ENCODE peak calls at places on chromosomes 6 and 20, in nine cellular contexts. U is upper lobe of right lung, W is H1, T is PC-3, D is H9, B is heart left ventricle, G is transverse colon, O is heart right ventricle, C is cardiac muscle cell. R is an unnamed sample.

GRCh38 chr6:23091795-23092194 is 522.4 kb downstream of the HDGFL1 start:
- DNase-seq in U (no peak), W (no peak), T (no peak), D (no peak), B (no peak), G (no peak), O (no peak), C (no peak), R (no peak)

GRCh38 chr20:25032478-25033183 is 25.3 kb downstream of the ACSS1 start:
- DNase-seq in U (no peak), W (no peak), T (no peak), D (peak), B (peak), G (peak), O (peak), C (no peak), R (no peak)

GRCh38 chr6:149060985-149061760 is 256.3 kb upstream of the TAB2 start:
- DNase-seq in U (no peak), W (no peak), T (peak), D (no peak), B (no peak), G (peak), O (peak), C (no peak), R (no peak)

GRCh38 chr6:113594726-113595125 is 262.4 kb upstream of the MARCKS start:
- DNase-seq in U (no peak), W (no peak), T (peak), D (no peak), B (no peak), G (no peak), O (no peak), C (no peak), R (no peak)

GRCh38 chr6:63764318-63764916 is 128.8 kb downstream of the PHF3 start:
- DNase-seq in U (no peak), W (no peak), T (peak), D (no peak), B (no peak), G (no peak), O (no peak), C (peak), R (no peak)

GRCh38 chr6:106800379-106800778 is 171.0 kb downstream of the QRSL1 start:
- DNase-seq in U (no peak), W (no peak), T (no peak), D (no peak), B (no peak), G (no peak), O (no peak), C (no peak), R (no peak)

GRCh38 chr6:103105686-103106085 is 1712.2 kb downstream of the GRIK2 start:
- DNase-seq in U (no peak), W (no peak), T (no peak), D (no peak), B (no peak), G (no peak), O (no peak), C (peak), R (no peak)

GRCh38 chr6:62119401-62119800 is 166.6 kb downstream of the KHDRBS2 start:
- DNase-seq in U (no peak), W (no peak), T (no peak), D (no peak), B (no peak), G (no peak), O (no peak), C (no peak), R (no peak)

GRCh38 chr6:100464910-100465700 is at the start of gene SIM1:
- DNase-seq in U (no peak), W (peak), T (no peak), D (peak), B (peak), G (peak), O (no peak), C (peak), R (no peak)

GRCh38 chr20:50694379-50695143 is 3.2 kb upstream of the RIPOR3 start:
- DNase-seq in U (no peak), W (no peak), T (peak), D (no peak), B (no peak), G (no peak), O (no peak), C (no peak), R (no peak)

DNA sequence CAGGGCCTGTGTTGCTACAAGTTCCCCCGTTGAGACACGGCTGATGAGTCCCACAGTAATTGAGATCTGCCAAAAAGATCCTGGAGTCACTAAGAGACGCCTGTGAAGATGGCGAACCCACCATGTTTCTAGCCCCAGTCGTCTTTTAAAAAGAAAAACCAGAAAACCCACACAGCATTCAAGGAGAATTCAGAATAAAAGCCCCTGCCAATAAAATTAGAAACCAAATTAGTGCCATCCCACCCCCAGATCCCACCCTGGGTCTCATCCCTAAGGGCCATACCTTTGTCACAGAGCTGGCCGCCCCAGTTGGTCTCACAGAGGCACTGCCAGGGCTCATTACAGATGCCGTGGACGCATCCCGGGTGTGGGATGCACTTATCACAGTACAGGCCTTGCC is 21.6 kb downstream of the JAG1 start:
- DNase-seq in U (no peak), W (no peak), T (no peak), D (no peak), B (no peak), G (no peak), O (no peak), C (no peak), R (no peak)
- H3K27ac ChIP-seq in U (peak), W (no peak), T (no peak), D (no peak), B (peak), G (peak), O (peak), C (peak), R (no peak)

DNA sequence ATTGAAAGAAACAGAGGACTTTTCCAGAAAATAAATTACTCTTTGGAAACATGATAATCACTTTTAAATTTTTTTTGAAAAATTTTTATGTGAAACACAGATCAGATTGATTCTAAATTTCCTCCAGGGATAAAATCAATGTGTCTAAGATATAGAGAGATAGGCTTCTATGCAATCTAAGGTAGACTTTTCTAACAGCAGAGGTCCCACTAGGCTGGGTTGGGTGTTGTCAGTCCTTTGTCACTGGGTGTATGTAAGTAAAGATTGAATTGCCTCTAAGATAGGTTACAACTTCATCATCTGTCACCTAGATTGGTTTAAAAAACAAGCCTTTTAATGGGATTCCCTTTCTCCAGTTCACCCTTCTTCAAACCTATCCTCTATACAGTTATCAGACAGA is 449.9 kb downstream of the DHX35 start:
- DNase-seq in U (no peak), W (no peak), T (no peak), D (no peak), B (no peak), G (no peak), O (no peak), C (no peak), R (no peak)
- TF ChIP-seq CTCF in U (no peak), W (no peak), T (no peak), D (no peak), B (no peak), G (no peak), O (no peak), C (no peak), R (no peak)

DNA sequence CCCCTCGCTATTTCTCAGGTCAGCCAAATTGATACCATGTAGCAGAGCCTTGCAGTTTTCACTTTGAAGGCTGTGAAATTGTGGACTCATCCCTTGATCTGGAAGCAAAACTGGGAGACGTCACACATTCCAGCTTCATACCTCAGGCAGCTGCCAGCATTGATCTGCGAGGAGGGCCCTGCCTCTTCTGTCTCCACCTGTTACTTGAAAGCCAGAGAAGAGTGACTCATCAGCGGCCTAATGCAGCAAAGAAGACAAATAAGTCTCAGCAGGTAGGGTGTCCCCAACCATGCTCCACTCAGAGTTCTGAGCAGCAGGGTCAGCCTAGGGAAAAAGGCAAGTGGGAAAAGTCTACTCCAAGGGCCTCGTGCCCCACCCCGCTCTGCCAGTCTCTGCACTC is 69.4 kb upstream of the BMP2 start:
- DNase-seq in U (no peak), W (peak), T (peak), D (peak), B (no peak), G (no peak), O (no peak), C (no peak), R (no peak)
- H3K27ac ChIP-seq in U (no peak), W (no peak), T (peak), D (no peak), B (no peak), G (no peak), O (no peak), C (no peak), R (no peak)

DNA sequence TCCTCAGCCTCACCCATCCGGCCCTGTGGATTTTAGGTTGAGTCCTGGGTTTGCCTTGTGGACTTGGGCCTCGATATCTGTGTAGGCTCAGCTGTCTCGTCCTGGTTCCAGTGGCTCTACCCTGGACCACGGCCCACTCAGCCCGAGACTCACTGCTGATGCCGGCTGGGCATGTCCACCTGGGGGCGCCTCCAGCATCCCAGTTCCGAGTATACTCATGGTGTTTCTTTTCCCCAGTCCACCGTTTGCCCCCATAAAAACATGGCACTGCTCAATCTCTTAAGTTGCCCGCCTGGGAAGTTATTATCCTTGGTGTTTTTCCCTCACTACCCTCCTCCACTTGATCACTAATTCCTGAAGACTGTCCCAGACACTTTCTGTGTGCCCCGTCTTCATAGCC is 99.1 kb downstream of the ARID1B start:
- DNase-seq in U (no peak), W (no peak), T (no peak), D (peak), B (peak), G (no peak), O (no peak), C (no peak), R (no peak)
- TF ChIP-seq CTCF in U (peak), W (peak), T (peak), D (peak), B (peak), G (no peak), O (peak), C (peak), R (no peak)

DNA sequence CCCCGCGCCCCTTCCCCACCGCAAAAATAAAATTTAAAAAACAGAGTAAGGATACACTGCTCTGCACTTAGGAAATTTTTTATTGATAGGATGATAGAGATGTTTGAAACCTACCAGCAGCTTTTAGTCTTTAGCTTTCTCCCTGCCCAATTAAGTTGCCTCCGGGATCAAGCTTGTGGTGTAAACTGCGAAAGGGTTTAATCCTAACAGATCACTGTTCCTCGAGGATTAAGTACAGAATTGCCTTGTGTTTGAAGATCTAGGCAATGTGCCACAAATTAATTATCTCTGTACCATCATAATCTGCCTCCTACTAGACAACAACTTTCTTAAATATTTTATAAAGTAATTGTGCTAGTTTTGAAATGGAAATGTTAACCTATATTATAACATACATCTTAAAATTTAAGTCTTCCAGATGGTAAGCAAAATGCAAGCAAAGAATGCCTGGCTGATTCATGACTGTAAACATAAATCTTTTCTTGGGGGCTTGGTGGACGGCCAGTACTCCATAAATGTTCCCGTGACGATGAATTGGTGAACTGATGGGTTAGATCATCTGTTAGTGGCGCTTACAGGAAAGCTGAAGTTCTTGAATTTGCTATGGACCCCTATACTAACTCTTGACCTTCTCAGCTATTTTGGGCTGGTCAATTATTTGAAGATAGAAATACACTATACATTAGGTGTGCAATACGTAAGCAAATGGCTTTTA is 58.0 kb upstream of the ARHGAP18 start:
- DNase-seq in U (no peak), W (no peak), T (no peak), D (no peak), B (no peak), G (no peak), O (no peak), C (no peak), R (no peak)
- H3K27ac ChIP-seq in U (no peak), W (no peak), T (no peak), D (no peak), B (no peak), G (no peak), O (no peak), C (no peak), R (no peak)

GRCh38 chr6:168177492-168177891 is 98.5 kb upstream of the FRMD1 start:
- DNase-seq in U (no peak), W (no peak), T (no peak), D (no peak), B (no peak), G (no peak), O (no peak), C (no peak), R (no peak)

GRCh38 chr6:168181316-168181715 is 102.3 kb upstream of the FRMD1 start:
- DNase-seq in U (no peak), W (no peak), T (no peak), D (peak), B (no peak), G (no peak), O (no peak), C (no peak), R (no peak)

GRCh38 chr6:168180548-168181011 is 101.6 kb upstream of the FRMD1 start:
- DNase-seq in U (no peak), W (no peak), T (peak), D (peak), B (no peak), G (no peak), O (no peak), C (no peak), R (no peak)

GRCh38 chr6:168179702-168180382 is 100.8 kb upstream of the FRMD1 start:
- DNase-seq in U (no peak), W (no peak), T (no peak), D (peak), B (no peak), G (no peak), O (no peak), C (no peak), R (no peak)

DNA sequence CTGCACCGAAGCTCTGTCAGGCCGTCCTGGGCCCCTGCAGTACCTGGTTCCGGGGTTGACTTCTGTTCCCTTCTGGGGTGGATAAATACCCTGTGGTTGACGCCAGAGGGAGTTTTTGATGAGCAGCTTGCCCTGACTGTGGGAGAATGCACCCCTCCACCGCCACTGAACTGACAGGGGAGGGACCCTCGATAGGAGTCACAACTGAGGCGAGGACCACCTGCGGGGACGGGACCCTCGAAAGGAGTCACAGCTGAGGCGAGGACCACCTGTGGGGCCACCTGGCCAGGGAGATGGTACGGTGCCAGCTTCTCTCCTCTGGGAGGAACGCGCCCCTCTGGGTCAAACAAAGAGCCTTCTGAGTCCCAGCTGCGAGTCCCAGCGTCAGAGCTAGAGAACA is 100.1 kb upstream of the FRMD1 start:
- DNase-seq in U (no peak), W (no peak), T (no peak), D (peak), B (no peak), G (no peak), O (no peak), C (no peak), R (no peak)
- TF ChIP-seq CTCF in U (no peak), W (peak), T (no peak), D (peak), B (no peak), G (no peak), O (no peak), C (no peak), R (no peak)

GRCh38 chr6:33786736-33787135 is 2.2 kb downstream of the LEMD2 start:
- DNase-seq in U (no peak), W (no peak), T (no peak), D (no peak), B (no peak), G (no peak), O (no peak), C (no peak), R (no peak)

GRCh38 chr6:33783781-33784520 is 5.0 kb downstream of the LEMD2 start:
- DNase-seq in U (no peak), W (no peak), T (no peak), D (no peak), B (no peak), G (no peak), O (no peak), C (no peak), R (no peak)

GRCh38 chr6:33784787-33785186 is 4.1 kb downstream of the LEMD2 start:
- DNase-seq in U (no peak), W (no peak), T (no peak), D (no peak), B (no peak), G (no peak), O (no peak), C (no peak), R (no peak)

GRCh38 chr6:33787336-33787953 is 1.5 kb downstream of the LEMD2 start:
- DNase-seq in U (no peak), W (no peak), T (peak), D (no peak), B (no peak), G (no peak), O (no peak), C (no peak), R (no peak)

GRCh38 chr6:33785766-33786165 is 3.2 kb downstream of the LEMD2 start:
- DNase-seq in U (no peak), W (no peak), T (peak), D (no peak), B (no peak), G (no peak), O (no peak), C (no peak), R (no peak)
- H3K27ac ChIP-seq in U (no peak), W (no peak), T (peak), D (no peak), B (no peak), G (no peak), O (peak), C (no peak), R (no peak)

GRCh38 chr20:10547276-10548114 is 112.4 kb downstream of the SLX4IP start:
- DNase-seq in U (no peak), W (no peak), T (peak), D (no peak), B (no peak), G (no peak), O (no peak), C (no peak), R (no peak)
- TF ChIP-seq CTCF in U (no peak), W (no peak), T (peak), D (no peak), B (no peak), G (no peak), O (no peak), C (no peak), R (no peak)

GRCh38 chr20:63968928-63969760 is 586 bp downstream of the ZNF512B start:
- DNase-seq in U (peak), W (no peak), T (no peak), D (peak), B (peak), G (peak), O (peak), C (peak), R (no peak)
- H3K27ac ChIP-seq in U (peak), W (no peak), T (no peak), D (no peak), B (no peak), G (peak), O (peak), C (peak), R (peak)

R was measured in CD4-positive, alpha-beta T cell.